ENCODE peak calls at places on chromosomes 13 and 19, in seven cellular contexts. Y is tibial artery; J is thoracic aorta; D is hepatocyte; Z is aorta; H is CD8-positive, alpha-beta memory T cell; P is CD8-positive, alpha-beta T cell. G is an unnamed sample.
A peak's percentile ranks its signal among the peaks of the same experiment; 100 is the strongest.

GRCh38 chr19:51439021-51439465 is 19.2 kb downstream of the SIGLEC8 start:
- DNase-seq in Y (no peak), J (no peak), D (no peak), Z (no peak), H (peak; percentile 33), P (no peak), G (no peak)

GRCh38 chr13:73880365-73880764 is 253.8 kb downstream of the KLF12 start:
- DNase-seq in Y (no peak), J (no peak), D (no peak), Z (no peak), H (no peak), P (no peak), G (no peak)

GRCh38 chr19:13398780-13399726 is 107.2 kb downstream of the CACNA1A start:
- DNase-seq in Y (no peak), J (no peak), D (no peak), Z (no peak), H (no peak), P (no peak), G (peak; percentile 69)

GRCh38 chr13:52599037-52599852 is 43.0 kb upstream of the HNRNPA1L2 start:
- DNase-seq in Y (no peak), J (no peak), D (no peak), Z (no peak), H (no peak), P (no peak), G (no peak)

GRCh38 chr19:3062165-3063105 is at the start of gene TLE5:
- DNase-seq in Y (peak; percentile 76), J (no peak), D (peak; percentile 86), Z (peak; percentile 67), H (peak; percentile 79), P (peak; percentile 88), G (no peak)

GRCh38 chr19:12617646-12618045 is 6.9 kb downstream of the ZNF791 start:
- DNase-seq in Y (no peak), J (no peak), D (no peak), Z (no peak), H (no peak), P (no peak), G (no peak)

GRCh38 chr13:92806215-92806614 is 420.4 kb upstream of the GPC6 start:
- DNase-seq in Y (no peak), J (no peak), D (no peak), Z (no peak), H (no peak), P (no peak), G (no peak)

GRCh38 chr13:23433171-23434153 is at the start of gene SACS:
- DNase-seq in Y (no peak), J (no peak), D (peak; percentile 45), Z (no peak), H (no peak), P (no peak), G (no peak)

GRCh38 chr19:30564551-30565011 is 192.4 kb downstream of the ZNF536 start:
- DNase-seq in Y (peak; percentile 43), J (no peak), D (no peak), Z (no peak), H (no peak), P (no peak), G (no peak)

GRCh38 chr13:51782026-51782710 is 21.8 kb downstream of the DHRS12 start:
- DNase-seq in Y (no peak), J (no peak), D (peak; percentile 31), Z (no peak), H (no peak), P (no peak), G (no peak)

GRCh38 chr13:52158629-52159158 is 703 bp downstream of the NEK3 start:
- DNase-seq in Y (peak; percentile 67), J (no peak), D (peak; percentile 58), Z (peak; percentile 59), H (no peak), P (no peak), G (no peak)

GRCh38 chr13:87259479-87260083 is 411.6 kb upstream of the SLITRK5 start:
- DNase-seq in Y (no peak), J (no peak), D (peak; percentile 43), Z (no peak), H (no peak), P (no peak), G (no peak)

GRCh38 chr13:100673376-100673830 is 1.2 kb downstream of the TMTC4 start:
- DNase-seq in Y (no peak), J (no peak), D (peak; percentile 27), Z (no peak), H (no peak), P (no peak), G (no peak)

GRCh38 chr13:99275093-99275469 is 16.9 kb upstream of the GPR18 start:
- DNase-seq in Y (no peak), J (no peak), D (no peak), Z (no peak), H (no peak), P (peak; percentile 61), G (peak; percentile 29)

GRCh38 chr19:2089001-2089711 is 7.0 kb downstream of the MOB3A start:
- DNase-seq in Y (no peak), J (no peak), D (no peak), Z (peak; percentile 49), H (no peak), P (no peak), G (no peak)

GRCh38 chr13:33787051-33787591 is 30.8 kb upstream of the RFC3 start:
- DNase-seq in Y (no peak), J (no peak), D (no peak), Z (no peak), H (peak; percentile 36), P (no peak), G (no peak)

GRCh38 chr13:92259523-92259922 is 861.1 kb downstream of the GPC5 start:
- DNase-seq in Y (no peak), J (no peak), D (no peak), Z (no peak), H (no peak), P (no peak), G (no peak)

GRCh38 chr13:90375851-90376250 is 971.6 kb upstream of the MIR17HG start:
- DNase-seq in Y (no peak), J (no peak), D (no peak), Z (no peak), H (no peak), P (no peak), G (no peak)

DNA sequence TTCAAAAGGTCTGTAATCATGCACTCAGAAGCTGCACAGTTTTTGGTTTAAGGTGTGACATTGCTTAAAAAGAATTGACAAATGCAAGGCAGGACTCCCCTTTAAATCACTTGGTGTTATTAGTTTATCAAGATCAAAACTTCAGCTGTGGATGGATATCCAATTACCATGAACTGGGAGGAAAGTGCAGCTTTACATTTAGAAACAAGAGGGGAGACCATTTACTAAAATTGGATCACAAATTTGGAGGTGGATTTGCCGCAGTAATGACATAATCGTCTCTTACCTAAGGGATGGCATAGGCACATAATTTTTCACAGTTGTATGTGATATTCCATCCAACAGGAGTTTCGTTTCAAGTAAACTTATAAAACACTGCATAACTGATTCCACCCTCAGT is 1610.2 kb downstream of the SLITRK5 start:
- DNase-seq in Y (no peak), J (no peak), D (no peak), Z (no peak), H (no peak), P (no peak), G (no peak)
- H3K4me3 ChIP-seq in Y (no peak overlapping the region), J (no peak overlapping the region), D (no peak overlapping the region), Z (no peak overlapping the region), H (no peak overlapping the region), P (no peak overlapping the region), G (no peak overlapping the region)

GRCh38 chr19:11380653-11381534 is 3.2 kb downstream of the EPOR start:
- DNase-seq in Y (peak; percentile 98), J (peak; percentile 88), D (peak; percentile 96), Z (peak; percentile 95), H (peak; percentile 99), P (peak; percentile 97), G (peak; percentile 72)

GRCh38 chr19:11378319-11379189 is 4.1 kb downstream of the SWSAP1 start:
- DNase-seq in Y (peak; percentile 77), J (no peak), D (peak; percentile 69), Z (peak; percentile 61), H (no peak), P (no peak), G (no peak)

GRCh38 chr19:11377756-11378155 is 3.3 kb downstream of the SWSAP1 start:
- DNase-seq in Y (no peak), J (no peak), D (no peak), Z (no peak), H (no peak), P (no peak), G (no peak)

GRCh38 chr19:11381535-11382369 is 2.4 kb downstream of the EPOR start:
- DNase-seq in Y (peak; percentile 83), J (no peak), D (peak; percentile 77), Z (peak; percentile 84), H (peak; percentile 69), P (no peak), G (no peak)

DNA sequence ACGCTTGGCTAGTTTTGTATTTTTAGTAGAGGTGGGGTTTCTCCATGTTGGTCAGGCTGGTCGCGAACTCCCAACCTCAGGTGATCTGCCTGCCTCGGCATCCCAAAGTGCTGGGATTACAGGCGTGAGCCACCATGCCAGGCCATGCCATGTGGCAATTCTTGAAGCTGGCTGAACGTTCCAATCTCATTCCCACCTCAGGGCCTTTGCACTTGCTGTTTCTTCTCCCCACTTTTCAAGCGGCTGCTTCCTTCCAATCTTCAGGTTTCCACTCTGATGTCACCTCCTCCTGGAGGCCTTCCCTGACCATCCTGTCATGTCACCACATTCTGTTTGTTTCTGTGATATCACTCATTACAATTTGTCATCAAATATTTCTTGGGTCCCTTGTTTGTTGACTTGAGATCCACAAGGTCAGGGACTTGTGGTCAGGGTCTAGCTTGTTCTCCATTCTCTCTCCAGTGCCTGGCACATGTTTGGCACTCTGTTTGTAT is 4.2 kb downstream of the EPOR start:
- DNase-seq in Y (no peak), J (no peak), D (no peak), Z (no peak), H (no peak), P (no peak), G (no peak)
- H3K4me3 ChIP-seq in Y (no peak overlapping the region), J (no peak overlapping the region), D (no peak overlapping the region), Z (no peak overlapping the region), H (peak overlapping the region; percentile 67), P (peak overlapping the region; percentile 72), G (no peak overlapping the region)

GRCh38 chr13:39566216-39566869 is 36.6 kb downstream of the LHFPL6 start:
- DNase-seq in Y (no peak), J (no peak), D (no peak), Z (no peak), H (no peak), P (no peak), G (no peak)
- H3K4me3 ChIP-seq in Y (no peak overlapping the region), J (no peak overlapping the region), D (no peak overlapping the region), Z (no peak overlapping the region), H (no peak overlapping the region), P (no peak overlapping the region), G (no peak overlapping the region)

DNA sequence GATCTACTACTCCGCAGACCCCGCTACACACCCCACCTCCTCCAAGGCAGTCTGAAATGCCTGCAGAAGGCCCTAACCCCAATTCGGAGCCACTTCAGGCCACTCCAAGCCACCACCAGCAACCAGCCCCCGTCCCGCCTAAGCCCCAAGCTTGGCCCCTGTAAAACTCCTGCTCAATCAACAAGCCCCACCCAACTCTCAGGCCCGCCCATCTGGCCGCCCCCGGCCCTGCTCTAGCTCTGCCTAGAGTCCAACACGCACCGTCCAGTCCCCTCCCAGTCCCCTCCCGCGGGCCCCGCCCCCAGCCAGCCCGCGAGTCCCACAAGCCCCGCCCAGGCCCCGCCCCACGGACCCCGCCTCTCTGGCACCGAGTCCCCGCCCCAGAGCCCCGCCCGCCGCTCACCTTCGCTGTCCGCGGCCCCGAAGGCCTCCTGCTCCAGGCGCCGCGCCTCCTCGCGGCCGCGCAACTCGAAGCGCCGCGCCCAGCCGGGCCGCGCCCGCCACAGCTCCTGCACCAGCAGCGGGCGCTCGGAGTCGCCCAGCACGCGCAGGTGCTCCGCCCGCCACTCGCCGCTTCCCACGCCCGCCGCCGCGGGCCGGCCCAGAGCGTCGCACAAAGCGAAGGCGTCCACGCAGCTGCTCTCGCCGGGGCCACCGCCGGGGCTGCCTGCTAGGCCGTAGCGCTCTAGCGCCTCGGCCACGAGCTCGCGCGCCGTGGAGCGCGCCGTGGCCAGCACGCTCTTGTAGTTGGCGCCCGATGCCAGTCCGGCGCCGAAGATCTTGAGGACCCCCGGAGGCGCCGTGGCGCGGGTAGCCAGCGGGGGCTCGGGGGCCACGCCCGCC is 1.6 kb downstream of the RASIP1 start:
- DNase-seq in Y (peak; percentile 91), J (peak; percentile 44), D (peak; percentile 98), Z (peak; percentile 93), H (peak; percentile 80), P (peak; percentile 95), G (no peak)
- H3K4me3 ChIP-seq in Y (peak overlapping the region; percentile 66), J (peak overlapping the region; percentile 79), D (peak overlapping the region; percentile 79), Z (no peak overlapping the region), H (peak overlapping the region; percentile 37), P (peak overlapping the region; percentile 52), G (no peak overlapping the region)